ENCODE peak calls at places on chromosomes 16 and 17, in ten cellular contexts. J is IMR-90, U is uterus, C is neuronal stem cell, Z is cardiac muscle cell, V is suprapubic skin, M is mammary epithelial cell, X is colonic mucosa, I is stomach, P is A549. O is an unnamed sample. For H3K4me1, the result is how much of the 10 kb centered on the place peaks cover.

GRCh38 chr17:74027539-74027938 is 175.9 kb upstream of the RPL38 start:
- DNase-seq in J (no peak), U (no peak), C (no peak), Z (no peak), V (no peak), M (no peak), X (no peak), I (no peak), P (no peak), O (no peak)

GRCh38 chr16:4404247-4404966 is 12.0 kb downstream of the CORO7 start:
- DNase-seq in J (no peak), U (peak), C (no peak), Z (peak), V (peak), M (no peak), X (peak), I (peak), P (peak), O (peak)

GRCh38 chr17:56785396-56785795 is 48.3 kb downstream of the C17orf67 start:
- DNase-seq in J (peak), U (no peak), C (no peak), Z (no peak), V (no peak), M (peak), X (no peak), I (no peak), P (no peak), O (no peak)

GRCh38 chr16:50252874-50253510 is 13.4 kb upstream of the ADCY7 start:
- DNase-seq in J (no peak), U (no peak), C (no peak), Z (no peak), V (peak), M (no peak), X (no peak), I (no peak), P (no peak), O (peak)

GRCh38 chr17:27856676-27857429 is 36.3 kb downstream of the LYRM9 start:
- DNase-seq in J (no peak), U (no peak), C (no peak), Z (no peak), V (no peak), M (no peak), X (no peak), I (no peak), P (no peak), O (no peak)

GRCh38 chr17:55816532-55817272 is 65.9 kb downstream of the PCTP start:
- DNase-seq in J (no peak), U (no peak), C (no peak), Z (no peak), V (no peak), M (no peak), X (no peak), I (no peak), P (no peak), O (no peak)

GRCh38 chr16:88309174-88309904 is 73.4 kb upstream of the ZNF469 start:
- DNase-seq in J (no peak), U (no peak), C (no peak), Z (no peak), V (no peak), M (no peak), X (no peak), I (no peak), P (no peak), O (no peak)

GRCh38 chr17:6510321-6511023 is 45.9 kb downstream of the PITPNM3 start:
- DNase-seq in J (peak), U (no peak), C (no peak), Z (no peak), V (peak), M (no peak), X (no peak), I (no peak), P (no peak), O (peak)

GRCh38 chr16:11612110-11612981 is 25.6 kb upstream of the LITAF start:
- DNase-seq in J (no peak), U (no peak), C (no peak), Z (no peak), V (no peak), M (peak), X (peak), I (peak), P (no peak), O (no peak)

GRCh38 chr16:81600275-81600674 is 155.7 kb downstream of the CMIP start:
- DNase-seq in J (peak), U (no peak), C (peak), Z (peak), V (no peak), M (peak), X (no peak), I (no peak), P (no peak), O (peak)

GRCh38 chr16:48370234-48370633 is 15.0 kb downstream of the SIAH1 start:
- DNase-seq in J (no peak), U (no peak), C (no peak), Z (no peak), V (no peak), M (no peak), X (no peak), I (no peak), P (no peak), O (no peak)

GRCh38 chr17:37134050-37134449 is 185.3 kb downstream of the AATF start:
- DNase-seq in J (peak), U (no peak), C (no peak), Z (no peak), V (no peak), M (no peak), X (no peak), I (no peak), P (no peak), O (no peak)

GRCh38 chr16:51290410-51290809 is 139.3 kb upstream of the SALL1 start:
- DNase-seq in J (no peak), U (no peak), C (no peak), Z (no peak), V (no peak), M (no peak), X (no peak), I (no peak), P (no peak), O (no peak)

GRCh38 chr17:44758414-44759095 is at the start of gene ADAM11:
- DNase-seq in J (no peak), U (no peak), C (no peak), Z (no peak), V (no peak), M (no peak), X (no peak), I (no peak), P (peak), O (peak)

GRCh38 chr17:65627892-65628622 is 66.6 kb upstream of the AXIN2 start:
- DNase-seq in J (peak), U (peak), C (no peak), Z (peak), V (no peak), M (peak), X (peak), I (peak), P (peak), O (peak)

GRCh38 chr16:62596101-62596500 is 559.9 kb upstream of the CDH8 start:
- DNase-seq in J (no peak), U (no peak), C (no peak), Z (no peak), V (no peak), M (no peak), X (no peak), I (no peak), P (no peak), O (no peak)

GRCh38 chr16:72939247-72939646 is 108.7 kb downstream of the ZFHX3 start:
- DNase-seq in J (peak), U (peak), C (no peak), Z (peak), V (no peak), M (no peak), X (peak), I (no peak), P (peak), O (no peak)

GRCh38 chr16:81552743-81553079 is 108.1 kb downstream of the CMIP start:
- DNase-seq in J (no peak), U (no peak), C (no peak), Z (no peak), V (no peak), M (no peak), X (no peak), I (no peak), P (no peak), O (no peak)

GRCh38 chr16:56565023-56565477 is at the start of gene MT4:
- DNase-seq in J (no peak), U (no peak), C (no peak), Z (no peak), V (no peak), M (no peak), X (no peak), I (no peak), P (no peak), O (no peak)

GRCh38 chr17:82938486-82939212 is 98.8 kb upstream of the ZNF750 start:
- DNase-seq in J (no peak), U (no peak), C (no peak), Z (no peak), V (peak), M (no peak), X (no peak), I (no peak), P (no peak), O (no peak)

GRCh38 chr16:50390914-50391700 is 22.3 kb upstream of the BRD7 start:
- DNase-seq in J (no peak), U (no peak), C (no peak), Z (no peak), V (no peak), M (no peak), X (no peak), I (no peak), P (no peak), O (no peak)

GRCh38 chr16:68229431-68230175 is 6.3 kb downstream of the ESRP2 start:
- DNase-seq in J (peak), U (peak), C (no peak), Z (peak), V (peak), M (peak), X (no peak), I (peak), P (peak), O (peak)

GRCh38 chr16:85943702-85944101 is 44.7 kb downstream of the IRF8 start:
- DNase-seq in J (no peak), U (no peak), C (no peak), Z (no peak), V (no peak), M (no peak), X (no peak), I (no peak), P (no peak), O (no peak)

GRCh38 chr16:7597677-7598076 is 265.0 kb downstream of the RBFOX1 start:
- DNase-seq in J (no peak), U (no peak), C (no peak), Z (no peak), V (no peak), M (no peak), X (no peak), I (no peak), P (no peak), O (no peak)

GRCh38 chr16:53220585-53220984 is 165.8 kb downstream of the CHD9 start:
- DNase-seq in J (peak), U (no peak), C (no peak), Z (peak), V (no peak), M (no peak), X (no peak), I (no peak), P (no peak), O (no peak)

GRCh38 chr16:28273511-28273910 is 18.8 kb upstream of the SBK1 start:
- DNase-seq in J (no peak), U (no peak), C (no peak), Z (no peak), V (no peak), M (no peak), X (no peak), I (no peak), P (no peak), O (no peak)

GRCh38 chr17:40307001-40307690 is 1.8 kb upstream of the RARA start:
- DNase-seq in J (no peak), U (peak), C (no peak), Z (peak), V (peak), M (no peak), X (peak), I (no peak), P (no peak), O (peak)

GRCh38 chr16:69823831-69824563 is 61.9 kb downstream of the WWP2 start:
- DNase-seq in J (no peak), U (peak), C (no peak), Z (peak), V (no peak), M (no peak), X (no peak), I (peak), P (no peak), O (no peak)

GRCh38 chr17:65430209-65430833 is 131.1 kb downstream of the AXIN2 start:
- DNase-seq in J (no peak), U (no peak), C (no peak), Z (no peak), V (no peak), M (no peak), X (no peak), I (no peak), P (no peak), O (no peak)

GRCh38 chr16:47712276-47713224 is 251.4 kb downstream of the PHKB start:
- DNase-seq in J (no peak), U (no peak), C (no peak), Z (no peak), V (no peak), M (peak), X (no peak), I (no peak), P (no peak), O (peak)

GRCh38 chr17:74002241-74002640 is 201.2 kb upstream of the RPL38 start:
- DNase-seq in J (no peak), U (no peak), C (no peak), Z (no peak), V (no peak), M (no peak), X (no peak), I (no peak), P (no peak), O (no peak)

GRCh38 chr17:74212262-74212912 is 984 bp upstream of the TTYH2 start:
- DNase-seq in J (no peak), U (peak), C (no peak), Z (no peak), V (no peak), M (no peak), X (peak), I (no peak), P (no peak), O (peak)

GRCh38 chr17:72120878-72121163 is at the start of gene SOX9:
- DNase-seq in J (peak), U (no peak), C (peak), Z (peak), V (peak), M (peak), X (peak), I (peak), P (peak), O (peak)

GRCh38 chr17:65093930-65094329 is 37.4 kb upstream of the GNA13 start:
- DNase-seq in J (no peak), U (no peak), C (no peak), Z (no peak), V (no peak), M (no peak), X (no peak), I (no peak), P (no peak), O (no peak)

GRCh38 chr16:2821483-2822157 is 4.6 kb downstream of the PRSS21 start:
- DNase-seq in J (no peak), U (peak), C (no peak), Z (no peak), V (peak), M (no peak), X (no peak), I (no peak), P (no peak), O (no peak)

GRCh38 chr17:75507712-75508111 is 7.6 kb downstream of the CASKIN2 start:
- DNase-seq in J (no peak), U (no peak), C (no peak), Z (no peak), V (no peak), M (no peak), X (no peak), I (no peak), P (no peak), O (no peak)

GRCh38 chr17:45997166-45997565 is 1.9 kb upstream of the STH start:
- DNase-seq in J (no peak), U (no peak), C (no peak), Z (no peak), V (no peak), M (no peak), X (no peak), I (no peak), P (no peak), O (no peak)

GRCh38 chr17:72115789-72116520 is 4.9 kb upstream of the SOX9 start:
- DNase-seq in J (no peak), U (no peak), C (no peak), Z (no peak), V (no peak), M (peak), X (no peak), I (no peak), P (no peak), O (no peak)

GRCh38 chr16:66360624-66361324 is 5.7 kb upstream of the CDH5 start:
- DNase-seq in J (no peak), U (no peak), C (no peak), Z (no peak), V (no peak), M (no peak), X (no peak), I (no peak), P (no peak), O (no peak)
- H3K4me1 ChIP-seq in J (under half), U (under half), C (under half), Z (under half), V (under half), M (under half), X (under half), I (under half), P (under half), O (under half)

GRCh38 chr17:49996121-49996494 is 1.1 kb upstream of the DLX3 start:
- DNase-seq in J (no peak), U (no peak), C (no peak), Z (no peak), V (no peak), M (no peak), X (no peak), I (no peak), P (no peak), O (no peak)
- H3K4me3 ChIP-seq in J (no peak), U (no peak), C (no peak), Z (no peak), V (no peak), M (no peak), X (no peak), I (no peak), P (peak), O (no peak)

GRCh38 chr17:17119106-17119505 is 76.8 kb downstream of the MPRIP start:
- DNase-seq in J (no peak), U (no peak), C (no peak), Z (no peak), V (no peak), M (no peak), X (peak), I (peak), P (no peak), O (no peak)
- H3K4me1 ChIP-seq in J (under half), U (under half), C (under half), Z (under half), V (half or more), M (under half), X (under half), I (half or more), P (half or more), O (under half)

DNA sequence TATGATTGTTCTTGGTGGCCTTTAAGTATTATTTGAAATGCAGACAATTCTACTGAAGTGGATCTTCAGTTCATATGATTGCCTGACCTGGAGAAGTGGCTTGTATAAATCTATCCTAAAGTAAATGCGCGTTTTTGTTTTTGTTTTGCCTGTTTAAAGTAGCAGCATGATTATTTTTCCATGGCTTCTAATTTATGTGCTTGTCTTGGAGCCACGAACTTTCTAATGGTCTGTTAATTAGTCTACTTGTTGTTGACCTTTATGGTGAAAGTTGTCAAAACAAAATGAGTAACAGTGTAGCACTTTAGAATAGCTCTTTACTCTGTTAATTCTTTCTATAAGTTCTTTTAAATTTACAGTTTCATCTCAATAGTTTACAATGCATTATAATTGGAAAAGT is 1.7 kb downstream of the PRKAR1A start:
- DNase-seq in J (no peak), U (no peak), C (no peak), Z (no peak), V (no peak), M (no peak), X (no peak), I (no peak), P (no peak), O (no peak)
- H3K4me3 ChIP-seq in J (peak), U (peak), C (peak), Z (peak), V (peak), M (peak), X (peak), I (peak), P (peak), O (peak)

GRCh38 chr17:79930077-79930785 is 91.0 kb upstream of the CBX4 start:
- DNase-seq in J (no peak), U (no peak), C (peak), Z (peak), V (no peak), M (no peak), X (no peak), I (no peak), P (no peak), O (no peak)
- H3K4me1 ChIP-seq in J (under half), U (under half), C (under half), Z (under half), V (under half), M (under half), X (under half), I (half or more), P (half or more), O (under half)

GRCh38 chr16:75252049-75252864 is 833 bp upstream of the BCAR1 start:
- DNase-seq in J (no peak), U (no peak), C (no peak), Z (no peak), V (no peak), M (no peak), X (no peak), I (no peak), P (no peak), O (no peak)
- H3K4me3 ChIP-seq in J (no peak), U (no peak), C (peak), Z (peak), V (peak), M (no peak), X (no peak), I (peak), P (peak), O (peak)

GRCh38 chr17:29043539-29044165 is 711 bp downstream of the PIPOX start:
- DNase-seq in J (no peak), U (no peak), C (no peak), Z (no peak), V (no peak), M (no peak), X (no peak), I (no peak), P (no peak), O (peak)
- H3K4me1 ChIP-seq in J (under half), U (under half), C (under half), Z (under half), V (under half), M (under half), X (under half), I (under half), P (under half), O (under half)

DNA sequence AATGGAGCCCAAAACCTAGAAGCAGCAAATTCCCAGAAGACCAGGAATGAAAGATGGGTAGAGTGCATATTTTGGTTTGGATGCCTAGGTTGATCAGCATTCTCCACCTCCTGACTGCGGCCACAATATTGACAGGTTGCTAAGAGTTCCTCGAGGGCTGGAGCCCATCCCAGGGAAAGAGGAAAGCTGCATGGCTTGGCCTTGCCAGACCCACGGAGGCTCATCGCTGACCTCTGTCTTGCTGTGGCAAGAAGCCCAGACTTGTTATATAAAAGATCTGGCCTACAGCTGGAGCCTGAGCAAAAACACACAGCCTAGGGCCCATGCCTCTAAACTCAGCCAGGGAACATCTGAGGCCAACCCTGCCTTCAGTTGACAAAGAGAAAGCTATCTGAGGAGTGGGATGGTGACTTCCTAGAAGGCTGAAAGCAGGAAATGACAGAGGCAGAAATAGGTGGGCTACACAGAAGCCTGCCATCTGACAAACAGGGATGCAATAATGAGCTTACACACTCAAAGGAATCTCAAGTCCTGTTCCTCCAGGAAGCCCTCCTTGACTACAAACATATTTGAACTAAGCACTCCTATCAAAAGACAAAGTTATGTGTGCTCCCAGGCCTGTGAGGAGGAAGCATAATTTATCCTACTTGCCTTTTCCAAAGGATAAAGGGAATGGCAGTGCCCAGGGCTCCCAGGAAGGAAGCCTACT is 22.5 kb upstream of the SLC35B1 start:
- DNase-seq in J (peak), U (peak), C (no peak), Z (peak), V (peak), M (no peak), X (peak), I (peak), P (no peak), O (no peak)
- H3K4me3 ChIP-seq in J (no peak), U (no peak), C (no peak), Z (no peak), V (no peak), M (no peak), X (no peak), I (no peak), P (no peak), O (no peak)

O was measured in SJSA1.